ENCODE peak calls at places on chromosomes 6 and 20, in seven cellular contexts. One of them, this sample, is unnamed.

GRCh38 chr6:138257638-138258040 is 39.3 kb upstream of the PBOV1 start:
- DNase-seq in cardiac fibroblast: no peak
- DNase-seq in fibroblast of lung: no peak
- DNase-seq in effector memory CD4-positive, alpha-beta T cell: no peak
- DNase-seq in GM04503: no peak
- DNase-seq in progenitor cell of endocrine pancreas: no peak
- DNase-seq in neural crest cell: no peak
- DNase-seq in this sample: no peak

GRCh38 chr20:2237059-2237458 is 58.7 kb upstream of the TGM3 start:
- DNase-seq in cardiac fibroblast: peak
- DNase-seq in fibroblast of lung: peak
- DNase-seq in effector memory CD4-positive, alpha-beta T cell: no peak
- DNase-seq in GM04503: peak
- DNase-seq in progenitor cell of endocrine pancreas: no peak
- DNase-seq in neural crest cell: no peak
- DNase-seq in this sample: peak

GRCh38 chr6:30741789-30742315 is 635 bp downstream of the FLOT1 start:
- DNase-seq in cardiac fibroblast: peak
- DNase-seq in fibroblast of lung: no peak
- DNase-seq in effector memory CD4-positive, alpha-beta T cell: no peak
- DNase-seq in GM04503: no peak
- DNase-seq in progenitor cell of endocrine pancreas: no peak
- DNase-seq in neural crest cell: no peak
- DNase-seq in this sample: no peak

GRCh38 chr20:36881888-36882287 is 6.0 kb downstream of the TLDC2 start:
- DNase-seq in cardiac fibroblast: no peak
- DNase-seq in fibroblast of lung: no peak
- DNase-seq in effector memory CD4-positive, alpha-beta T cell: no peak
- DNase-seq in GM04503: no peak
- DNase-seq in progenitor cell of endocrine pancreas: no peak
- DNase-seq in neural crest cell: no peak
- DNase-seq in this sample: peak

GRCh38 chr6:14924126-14925024 is 321.5 kb upstream of the JARID2 start:
- DNase-seq in cardiac fibroblast: no peak
- DNase-seq in fibroblast of lung: peak
- DNase-seq in effector memory CD4-positive, alpha-beta T cell: no peak
- DNase-seq in GM04503: no peak
- DNase-seq in progenitor cell of endocrine pancreas: no peak
- DNase-seq in neural crest cell: no peak
- DNase-seq in this sample: no peak

GRCh38 chr20:33552519-33552918 is 62.6 kb downstream of the CBFA2T2 start:
- DNase-seq in cardiac fibroblast: no peak
- DNase-seq in fibroblast of lung: no peak
- DNase-seq in effector memory CD4-positive, alpha-beta T cell: no peak
- DNase-seq in GM04503: no peak
- DNase-seq in progenitor cell of endocrine pancreas: no peak
- DNase-seq in neural crest cell: no peak
- DNase-seq in this sample: no peak

GRCh38 chr20:18191336-18191735 is 53.7 kb downstream of the KAT14 start:
- DNase-seq in cardiac fibroblast: no peak
- DNase-seq in fibroblast of lung: no peak
- DNase-seq in effector memory CD4-positive, alpha-beta T cell: no peak
- DNase-seq in GM04503: no peak
- DNase-seq in progenitor cell of endocrine pancreas: no peak
- DNase-seq in neural crest cell: no peak
- DNase-seq in this sample: no peak

GRCh38 chr6:33123732-33124524 is 48.1 kb downstream of the HLA-DPB1 start:
- DNase-seq in cardiac fibroblast: peak
- DNase-seq in fibroblast of lung: peak
- DNase-seq in effector memory CD4-positive, alpha-beta T cell: no peak
- DNase-seq in GM04503: no peak
- DNase-seq in progenitor cell of endocrine pancreas: no peak
- DNase-seq in neural crest cell: peak
- DNase-seq in this sample: no peak

GRCh38 chr6:106564476-106564875 is 64.8 kb downstream of the RTN4IP1 start:
- DNase-seq in cardiac fibroblast: no peak
- DNase-seq in fibroblast of lung: no peak
- DNase-seq in effector memory CD4-positive, alpha-beta T cell: no peak
- DNase-seq in GM04503: no peak
- DNase-seq in progenitor cell of endocrine pancreas: no peak
- DNase-seq in neural crest cell: no peak
- DNase-seq in this sample: no peak

GRCh38 chr20:62238569-62239277 is 402 bp downstream of the OSBPL2 start:
- DNase-seq in cardiac fibroblast: peak
- DNase-seq in fibroblast of lung: peak
- DNase-seq in effector memory CD4-positive, alpha-beta T cell: no peak
- DNase-seq in GM04503: no peak
- DNase-seq in progenitor cell of endocrine pancreas: no peak
- DNase-seq in neural crest cell: no peak
- DNase-seq in this sample: peak

GRCh38 chr6:441126-441920 is 49.8 kb downstream of the IRF4 start:
- DNase-seq in cardiac fibroblast: no peak
- DNase-seq in fibroblast of lung: no peak
- DNase-seq in effector memory CD4-positive, alpha-beta T cell: no peak
- DNase-seq in GM04503: no peak
- DNase-seq in progenitor cell of endocrine pancreas: no peak
- DNase-seq in neural crest cell: no peak
- DNase-seq in this sample: peak

GRCh38 chr6:29647927-29648642 is 8.8 kb upstream of the MOG start:
- DNase-seq in cardiac fibroblast: peak
- DNase-seq in fibroblast of lung: peak
- DNase-seq in effector memory CD4-positive, alpha-beta T cell: no peak
- DNase-seq in GM04503: no peak
- DNase-seq in progenitor cell of endocrine pancreas: no peak
- DNase-seq in neural crest cell: no peak
- DNase-seq in this sample: no peak

GRCh38 chr6:99178168-99178567 is 171.3 kb downstream of the FAXC start:
- DNase-seq in cardiac fibroblast: no peak
- DNase-seq in fibroblast of lung: no peak
- DNase-seq in effector memory CD4-positive, alpha-beta T cell: no peak
- DNase-seq in GM04503: no peak
- DNase-seq in progenitor cell of endocrine pancreas: no peak
- DNase-seq in neural crest cell: no peak
- DNase-seq in this sample: no peak

GRCh38 chr6:143443096-143443495 is 7.4 kb downstream of the ADAT2 start:
- DNase-seq in cardiac fibroblast: no peak
- DNase-seq in fibroblast of lung: no peak
- DNase-seq in effector memory CD4-positive, alpha-beta T cell: no peak
- DNase-seq in GM04503: no peak
- DNase-seq in progenitor cell of endocrine pancreas: no peak
- DNase-seq in neural crest cell: no peak
- DNase-seq in this sample: no peak

GRCh38 chr6:133697666-133698065 is 191.2 kb upstream of the TCF21 start:
- DNase-seq in cardiac fibroblast: no peak
- DNase-seq in fibroblast of lung: peak
- DNase-seq in effector memory CD4-positive, alpha-beta T cell: no peak
- DNase-seq in GM04503: no peak
- DNase-seq in progenitor cell of endocrine pancreas: no peak
- DNase-seq in neural crest cell: no peak
- DNase-seq in this sample: no peak

GRCh38 chr20:24791949-24792348 is 157.1 kb upstream of the CST7 start:
- DNase-seq in cardiac fibroblast: no peak
- DNase-seq in fibroblast of lung: no peak
- DNase-seq in effector memory CD4-positive, alpha-beta T cell: no peak
- DNase-seq in GM04503: no peak
- DNase-seq in progenitor cell of endocrine pancreas: no peak
- DNase-seq in neural crest cell: no peak
- DNase-seq in this sample: no peak

GRCh38 chr6:127415096-127415495 is 44.1 kb downstream of the KIAA0408 start:
- DNase-seq in cardiac fibroblast: no peak
- DNase-seq in fibroblast of lung: no peak
- DNase-seq in effector memory CD4-positive, alpha-beta T cell: no peak
- DNase-seq in GM04503: no peak
- DNase-seq in progenitor cell of endocrine pancreas: no peak
- DNase-seq in neural crest cell: no peak
- DNase-seq in this sample: no peak

GRCh38 chr6:139650941-139651340 is 276.5 kb upstream of the CITED2 start:
- DNase-seq in cardiac fibroblast: no peak
- DNase-seq in fibroblast of lung: no peak
- DNase-seq in effector memory CD4-positive, alpha-beta T cell: no peak
- DNase-seq in GM04503: no peak
- DNase-seq in progenitor cell of endocrine pancreas: no peak
- DNase-seq in neural crest cell: no peak
- DNase-seq in this sample: no peak

GRCh38 chr6:169528755-169529154 is 173.1 kb downstream of the WDR27 start:
- DNase-seq in cardiac fibroblast: no peak
- DNase-seq in fibroblast of lung: no peak
- DNase-seq in effector memory CD4-positive, alpha-beta T cell: no peak
- DNase-seq in GM04503: no peak
- DNase-seq in progenitor cell of endocrine pancreas: no peak
- DNase-seq in neural crest cell: no peak
- DNase-seq in this sample: no peak

GRCh38 chr6:170049641-170050491 is 241.0 kb downstream of the DLL1 start:
- DNase-seq in cardiac fibroblast: peak
- DNase-seq in fibroblast of lung: peak
- DNase-seq in effector memory CD4-positive, alpha-beta T cell: no peak
- DNase-seq in GM04503: peak
- DNase-seq in progenitor cell of endocrine pancreas: no peak
- DNase-seq in neural crest cell: no peak
- DNase-seq in this sample: peak

GRCh38 chr20:60057866-60058807 is 99.9 kb downstream of the CDH26 start:
- DNase-seq in cardiac fibroblast: peak
- DNase-seq in fibroblast of lung: peak
- DNase-seq in effector memory CD4-positive, alpha-beta T cell: no peak
- DNase-seq in GM04503: no peak
- DNase-seq in progenitor cell of endocrine pancreas: no peak
- DNase-seq in neural crest cell: no peak
- DNase-seq in this sample: no peak

This sample was measured in Peyer's patch.